ENCODE peak calls at places on chromosomes 5 and 9, in nine cellular contexts. N, G, L, I, F, X, S, H and U are unnamed samples.

GRCh38 chr9:126628146-126628545 is 14.4 kb downstream of the LMX1B start:
- DNase-seq in N (no peak), S (no peak), G (no peak), X (no peak), I (no peak), F (no peak), H (no peak), L (no peak), U (no peak)

GRCh38 chr5:175878544-175879438 is 7.4 kb downstream of the CPLX2 start:
- DNase-seq in S (no peak), L (no peak), H (no peak), N (no peak), X (no peak), G (no peak), F (peak), I (no peak), U (no peak)

GRCh38 chr9:70553718-70554673 is 139.5 kb upstream of the KLF9 start:
- DNase-seq in N (no peak), F (no peak), I (no peak), S (no peak), X (peak), G (no peak), L (no peak), H (peak), U (no peak)

GRCh38 chr5:80711938-80712337 is 57.2 kb upstream of the DHFR start:
- DNase-seq in I (no peak), X (no peak), G (no peak), L (no peak), N (peak), S (peak), H (peak), F (no peak), U (no peak)

GRCh38 chr9:114732842-114733241 is 50.9 kb upstream of the TEX48 start:
- DNase-seq in L (no peak), S (no peak), X (no peak), G (no peak), H (peak), F (no peak), I (no peak), N (no peak), U (no peak)

GRCh38 chr5:17828709-17829108 is 194.4 kb downstream of the TAF11L14 start:
- DNase-seq in H (no peak), S (no peak), F (no peak), N (no peak), I (no peak), X (no peak), G (no peak), L (no peak), U (no peak)

GRCh38 chr9:129182625-129183494 is 4.8 kb upstream of the IER5L start:
- DNase-seq in L (no peak), N (no peak), H (peak), X (no peak), S (no peak), F (peak), I (no peak), G (no peak), U (no peak)

GRCh38 chr5:135364416-135365262 is 34.4 kb downstream of the MACROH2A1 start:
- DNase-seq in I (no peak), X (no peak), S (peak), L (no peak), F (no peak), N (peak), G (no peak), H (no peak), U (no peak)

GRCh38 chr5:177546262-177546741 is 8.1 kb downstream of the FAM193B start:
- DNase-seq in S (no peak), H (peak), N (no peak), L (no peak), F (peak), I (no peak), G (no peak), X (peak), U (peak)

GRCh38 chr5:111945535-111945934 is 188.5 kb upstream of the NREP start:
- DNase-seq in H (peak), L (no peak), S (no peak), F (no peak), X (no peak), I (no peak), G (no peak), N (no peak), U (no peak)

GRCh38 chr5:145680744-145681143 is 154.4 kb downstream of the PRELID2 start:
- DNase-seq in N (no peak), F (no peak), G (no peak), X (no peak), L (no peak), I (no peak), S (no peak), H (no peak), U (no peak)

GRCh38 chr5:125179617-125180016 is 433.2 kb upstream of the ZNF608 start:
- DNase-seq in N (no peak), F (no peak), G (no peak), H (no peak), I (no peak), S (no peak), L (peak), X (no peak), U (no peak)

GRCh38 chr9:91571036-91571435 is 147.4 kb upstream of the NFIL3 start:
- DNase-seq in I (no peak), G (no peak), L (no peak), N (no peak), H (peak), F (no peak), S (no peak), X (no peak), U (no peak)

GRCh38 chr9:126401107-126401506 is 74.5 kb downstream of the MVB12B start:
- DNase-seq in S (no peak), H (no peak), F (no peak), G (no peak), N (no peak), L (no peak), I (no peak), X (no peak), U (no peak)

GRCh38 chr9:98240475-98240874 is 15.0 kb downstream of the TBC1D2 start:
- DNase-seq in X (no peak), H (no peak), L (no peak), S (no peak), F (no peak), N (no peak), I (no peak), G (no peak), U (no peak)